ENCODE peak calls at places on chromosomes 4 and X, in six cellular contexts. V is CD4-positive, alpha-beta T cell; Z is MCF 10A; L is bronchial epithelial cell; U is uterus; H is activated CD8-positive, alpha-beta T cell treated with anti-CD3 and anti-CD28 coated beads for 36 hours. G is an unnamed sample.

GRCh38 chr4:76296421-76296820 is 10.1 kb upstream of the STBD1 start:
- DNase-seq in V (no peak), U (no peak), H (no peak), Z (no peak), L (no peak), G (no peak)

GRCh38 chrX:38880460-38880859 is 79.2 kb downstream of the MID1IP1 start:
- DNase-seq in L (peak), U (no peak), V (no peak), H (no peak), Z (peak), G (no peak)

GRCh38 chr4:16289872-16290554 is 63.7 kb upstream of the TAPT1 start:
- DNase-seq in Z (peak), V (no peak), H (no peak), L (peak), U (no peak), G (peak)

GRCh38 chr4:154490589-154491340 is 834 bp downstream of the DCHS2 start:
- DNase-seq in L (no peak), V (no peak), Z (no peak), U (peak), H (peak), G (peak)

GRCh38 chr4:687048-687974 is 1.6 kb downstream of the SLC49A3 start:
- DNase-seq in V (no peak), L (peak), U (peak), Z (peak), H (no peak), G (no peak)

GRCh38 chrX:136872091-136872700 is 8.3 kb downstream of the RBMX start:
- DNase-seq in L (no peak), V (no peak), H (no peak), U (no peak), Z (no peak), G (no peak)

GRCh38 chrX:53681661-53682060 is 4.9 kb downstream of the HUWE1 start:
- DNase-seq in V (no peak), U (no peak), H (peak), Z (peak), L (peak), G (no peak)

GRCh38 chr4:51895816-51896408 is 53.0 kb downstream of the DCUN1D4 start:
- DNase-seq in U (peak), L (peak), H (peak), Z (peak), V (peak), G (peak)

GRCh38 chr4:78652282-78652876 is 100.8 kb downstream of the ANXA3 start:
- DNase-seq in V (no peak), H (no peak), U (no peak), L (no peak), Z (peak), G (no peak)

GRCh38 chr4:95363579-95363965 is 185.2 kb downstream of the UNC5C start:
- DNase-seq in V (no peak), U (no peak), Z (no peak), H (no peak), L (no peak), G (no peak)

GRCh38 chr4:98672583-98673281 is 14.3 kb upstream of the TSPAN5 start:
- DNase-seq in Z (no peak), V (no peak), H (no peak), U (no peak), L (no peak), G (no peak)

GRCh38 chrX:6226053-6226645 is 2.5 kb downstream of the NLGN4X start:
- DNase-seq in V (no peak), Z (no peak), H (no peak), U (no peak), L (no peak), G (no peak)

GRCh38 chr4:36320130-36320902 is 38.9 kb downstream of the DTHD1 start:
- DNase-seq in V (no peak), H (no peak), L (no peak), Z (no peak), U (no peak), G (peak)

GRCh38 chr4:71978192-71978845 is 53.5 kb upstream of the NPFFR2 start:
- DNase-seq in V (no peak), U (no peak), H (no peak), Z (no peak), L (no peak), G (no peak)

GRCh38 chrX:84144991-84145390 is 43.0 kb downstream of the RPS6KA6 start:
- DNase-seq in Z (no peak), H (no peak), U (no peak), L (no peak), V (no peak), G (no peak)

GRCh38 chrX:124518888-124519287 is 172.5 kb downstream of the SH2D1A start:
- DNase-seq in Z (peak), U (no peak), L (peak), V (no peak), H (no peak), G (no peak)

GRCh38 chrX:68365356-68365755 is 67.9 kb downstream of the OPHN1 start:
- DNase-seq in H (no peak), L (no peak), U (no peak), V (no peak), Z (no peak), G (no peak)

GRCh38 chrX:116230136-116230886 is 59.8 kb downstream of the AGTR2 start:
- DNase-seq in Z (no peak), L (peak), V (no peak), U (no peak), H (no peak), G (no peak)

GRCh38 chrX:136397001-136397400 is 90.7 kb upstream of the BRS3 start:
- DNase-seq in L (peak), U (no peak), Z (peak), H (no peak), V (no peak), G (no peak)

GRCh38 chr4:41216294-41217019 is 2.1 kb upstream of the APBB2 start:
- DNase-seq in U (peak), Z (peak), H (peak), V (peak), L (peak), G (peak)

GRCh38 chr4:57048590-57049304 is 61.4 kb downstream of the IGFBP7 start:
- DNase-seq in H (no peak), V (no peak), Z (peak), U (no peak), L (peak), G (no peak)

GRCh38 chrX:153922932-153923857 is 2.9 kb downstream of the ARHGAP4 start:
- DNase-seq in L (no peak), H (no peak), Z (peak), U (peak), V (no peak), G (peak)

GRCh38 chrX:153922286-153922573 is 3.8 kb downstream of the ARHGAP4 start:
- DNase-seq in U (no peak), L (no peak), V (no peak), Z (no peak), H (no peak), G (no peak)

GRCh38 chrX:153925387-153925738 is 701 bp downstream of the ARHGAP4 start:
- DNase-seq in U (no peak), H (no peak), Z (no peak), V (no peak), L (no peak), G (no peak)

GRCh38 chrX:153925739-153926593 is at the start of gene ARHGAP4:
- DNase-seq in V (peak), U (no peak), L (no peak), Z (no peak), H (peak), G (peak)

DNA sequence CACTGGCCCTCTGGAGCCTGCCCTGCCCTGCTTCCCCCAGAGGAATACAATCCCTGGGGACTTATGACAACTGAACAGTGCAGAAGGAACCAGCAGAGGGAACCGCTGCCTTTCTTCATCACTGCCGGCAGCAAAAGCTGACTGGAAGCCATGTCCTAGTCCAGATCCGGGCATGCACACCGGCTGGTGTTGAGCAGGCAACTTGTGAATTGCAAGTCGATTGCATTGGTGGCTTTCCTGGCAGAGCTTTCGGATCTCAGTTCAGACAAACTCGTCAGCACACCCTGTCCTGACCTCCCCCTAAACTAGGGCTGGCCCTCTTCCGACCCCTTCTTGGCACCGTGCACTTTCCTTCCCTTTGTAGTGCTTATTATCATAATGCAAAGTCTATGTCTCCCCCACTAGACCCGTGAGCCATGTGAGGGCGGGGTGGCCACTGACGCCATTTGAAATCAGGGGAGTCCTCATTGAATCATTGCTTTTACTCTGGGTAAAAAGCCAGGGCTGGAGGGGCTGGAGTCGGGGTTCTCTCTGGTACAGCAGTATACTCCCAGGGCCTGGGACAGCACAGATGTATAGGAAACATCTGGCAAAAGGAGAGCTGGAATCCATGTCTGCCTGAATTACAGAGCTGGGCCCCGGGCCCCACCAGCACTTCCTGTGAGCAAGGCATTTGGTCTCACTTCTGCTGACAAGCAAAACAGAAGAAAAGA is 1.8 kb downstream of the ARHGAP4 start:
- DNase-seq in L (no peak), H (peak), U (no peak), V (peak), Z (peak), G (peak)
- TF ChIP-seq CTCF in L (peak), H (no peak), U (peak), V (no peak), Z (no peak), G (peak)

GRCh38 chrX:71622347-71623104 is 4.2 kb upstream of the CXCR3 start:
- DNase-seq in V (peak), H (peak), L (peak), Z (peak), U (peak), G (peak)
- TF ChIP-seq CTCF in V (no peak), H (no peak), L (peak), Z (no peak), U (peak), G (no peak)

GRCh38 chrX:2712890-2713860 is 22.1 kb downstream of the CD99 start:
- DNase-seq in V (no peak), H (no peak), U (no peak), Z (no peak), L (no peak), G (no peak)
- TF ChIP-seq CTCF in V (no peak), H (no peak), U (no peak), Z (no peak), L (no peak), G (no peak)

DNA sequence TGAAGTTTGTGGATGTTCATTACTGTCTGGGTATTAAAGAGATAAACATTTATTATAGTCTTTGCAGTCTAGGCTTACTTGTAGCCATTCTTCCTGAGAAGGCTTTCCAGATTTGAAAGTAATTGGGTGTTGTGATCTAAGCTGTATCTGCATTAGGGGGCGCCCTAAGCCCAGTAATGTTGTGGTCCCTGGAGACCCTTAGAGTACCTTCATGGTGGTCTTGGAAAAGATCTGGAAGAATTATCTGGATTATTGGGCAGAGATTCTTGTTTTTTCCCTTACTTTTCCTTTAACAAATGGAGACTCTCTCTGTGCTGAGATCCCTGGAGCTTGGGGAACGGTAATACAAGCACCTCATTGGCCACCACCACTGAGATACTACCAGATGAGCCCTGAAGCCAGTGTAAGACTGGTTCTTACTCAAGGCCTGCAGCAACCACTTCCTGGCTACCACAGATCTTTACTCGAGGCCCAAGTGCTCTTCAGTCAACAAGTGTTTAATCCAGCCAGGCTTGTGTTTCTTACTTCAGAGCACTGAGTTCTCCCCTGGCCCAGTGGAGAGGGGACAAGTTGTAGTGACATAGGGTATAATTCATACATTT is 63.1 kb downstream of the RTL3 start:
- DNase-seq in V (no peak), L (no peak), U (no peak), Z (peak), H (peak), G (no peak)
- TF ChIP-seq CTCF in V (no peak), L (no peak), U (no peak), Z (no peak), H (peak), G (peak)

GRCh38 chr4:74041418-74041817 is 2.9 kb upstream of the CXCL3 start:
- DNase-seq in V (no peak), U (no peak), Z (no peak), L (no peak), H (no peak), G (no peak)

GRCh38 chr4:74037076-74037475 is 1.4 kb downstream of the CXCL3 start:
- DNase-seq in Z (no peak), L (no peak), H (no peak), V (no peak), U (no peak), G (no peak)

GRCh38 chr4:74039065-74039763 is 725 bp upstream of the CXCL3 start:
- DNase-seq in L (no peak), Z (no peak), V (no peak), U (no peak), H (no peak), G (peak)

GRCh38 chr4:74042681-74043080 is 4.2 kb upstream of the CXCL3 start:
- DNase-seq in H (no peak), V (no peak), U (no peak), Z (no peak), L (no peak), G (no peak)

DNA sequence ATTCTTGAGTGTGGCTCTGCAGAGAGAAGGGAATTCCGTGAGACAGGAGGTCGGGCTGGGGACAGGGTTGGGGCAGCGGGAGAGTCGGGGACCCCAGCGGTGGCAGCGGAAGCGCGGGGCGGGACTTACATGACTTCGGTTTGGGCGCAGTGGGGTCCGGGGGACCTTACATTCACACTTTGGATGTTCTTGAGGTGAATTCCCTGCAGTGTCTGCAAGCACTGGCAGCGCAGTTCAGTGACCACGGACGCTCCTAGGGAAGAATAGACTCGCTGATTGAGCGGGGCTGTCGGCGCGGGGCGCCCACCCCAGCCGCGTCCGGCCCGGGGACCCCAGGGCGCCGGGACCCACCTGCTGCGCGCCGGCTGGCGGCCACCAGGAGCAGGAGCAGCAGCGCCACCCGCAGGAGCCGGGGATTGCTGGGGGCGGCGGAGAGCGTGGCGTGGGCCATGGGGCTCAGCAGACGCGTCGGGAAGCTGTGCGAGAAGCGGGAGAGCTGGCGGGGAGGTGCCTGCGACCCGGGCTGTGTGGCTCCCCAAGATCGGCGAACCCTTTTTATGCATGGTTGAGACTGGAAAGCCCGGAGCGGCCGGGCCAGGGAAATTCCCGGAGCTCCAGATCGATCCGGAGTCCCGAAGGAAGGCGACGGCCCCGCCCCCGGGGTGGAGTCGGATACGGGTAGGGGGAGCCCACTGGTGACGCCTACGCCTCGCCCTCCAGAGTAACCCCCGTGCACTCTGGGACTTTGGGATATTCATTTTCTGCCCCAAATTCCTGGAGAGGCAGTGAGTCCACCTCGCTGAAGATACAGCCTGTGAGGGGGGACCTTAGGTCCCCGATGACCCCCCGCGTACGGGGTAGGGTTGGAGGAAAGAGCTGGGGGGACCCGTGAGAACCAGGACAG is at the start of gene CXCL3:
- DNase-seq in H (peak), Z (peak), L (peak), U (peak), V (no peak), G (peak)
- TF ChIP-seq CTCF in H (no peak), Z (peak), L (peak), U (peak), V (no peak), G (no peak)